ENCODE peak calls at places on chromosomes 6 and 20, in six cellular contexts. A is GM23338; U is breast epithelium; Q is CD8-positive, alpha-beta T cell; R is fibroblast of lung; V is Panc1. K is an unnamed sample. For H3K36me3 and H3K27me3, the result is how much of the 10 kb centered on the place peaks cover.

GRCh38 chr6:961407-961930 is 268.5 kb upstream of the EXOC2 start:
- DNase-seq in A (no peak), U (no peak), Q (no peak), R (no peak), V (no peak), K (no peak)

GRCh38 chr20:52869698-52870288 is 102.4 kb upstream of the TSHZ2 start:
- DNase-seq in A (no peak), U (no peak), Q (no peak), R (no peak), V (no peak), K (no peak)

GRCh38 chr6:75344455-75344854 is 59.9 kb upstream of the TMEM30A start:
- DNase-seq in A (no peak), U (no peak), Q (no peak), R (no peak), V (no peak), K (no peak)

GRCh38 chr6:130105996-130106704 is 87.8 kb downstream of the L3MBTL3 start:
- DNase-seq in A (no peak), U (no peak), Q (no peak), R (no peak), V (no peak), K (no peak)

GRCh38 chr20:40279390-40279789 is 409.6 kb downstream of the MAFB start:
- DNase-seq in A (no peak), U (no peak), Q (no peak), R (no peak), V (no peak), K (no peak)

GRCh38 chr6:4637691-4638433 is 138.3 kb upstream of the CDYL start:
- DNase-seq in A (no peak), U (no peak), Q (no peak), R (peak), V (no peak), K (no peak)

GRCh38 chr6:160991411-160992322 is at the start of gene MAP3K4:
- DNase-seq in A (peak), U (peak), Q (peak), R (peak), V (no peak), K (peak)

GRCh38 chr6:27894839-27895762 is 17.1 kb downstream of the OR2B2 start:
- DNase-seq in A (peak), U (no peak), Q (peak), R (peak), V (peak), K (peak)

GRCh38 chr6:132733814-132734213 is 20.0 kb upstream of the VNN1 start:
- DNase-seq in A (no peak), U (no peak), Q (no peak), R (no peak), V (no peak), K (no peak)

GRCh38 chr6:79170915-79171314 is 63.6 kb downstream of the HMGN3 start:
- DNase-seq in A (no peak), U (no peak), Q (no peak), R (peak), V (no peak), K (no peak)

GRCh38 chr20:9270831-9271230 is 201.9 kb downstream of the PLCB4 start:
- DNase-seq in A (no peak), U (no peak), Q (no peak), R (peak), V (no peak), K (no peak)

GRCh38 chr6:127343753-127344659 is 597 bp upstream of the ECHDC1 start:
- DNase-seq in A (peak), U (no peak), Q (no peak), R (peak), V (no peak), K (peak)

GRCh38 chr20:51382111-51382985 is 160.2 kb downstream of the NFATC2 start:
- DNase-seq in A (no peak), U (peak), Q (no peak), R (no peak), V (no peak), K (no peak)

GRCh38 chr20:58012731-58013510 is 215.5 kb downstream of the ANKRD60 start:
- DNase-seq in A (no peak), U (no peak), Q (no peak), R (peak), V (no peak), K (no peak)

GRCh38 chr6:91149914-91150674 is 563.2 kb upstream of the MAP3K7 start:
- DNase-seq in A (no peak), U (no peak), Q (no peak), R (peak), V (no peak), K (no peak)

GRCh38 chr6:136647363-136647763 is 97.1 kb upstream of the MAP7 start:
- DNase-seq in A (no peak), U (no peak), Q (no peak), R (peak), V (no peak), K (no peak)

GRCh38 chr20:17854307-17854903 is 114.2 kb downstream of the SNX5 start:
- DNase-seq in A (peak), U (no peak), Q (no peak), R (peak), V (no peak), K (peak)

GRCh38 chr6:56241106-56241812 is 6.1 kb downstream of the COL21A1 start:
- DNase-seq in A (no peak), U (no peak), Q (no peak), R (no peak), V (no peak), K (no peak)

GRCh38 chr6:84052204-84052882 is 18.8 kb downstream of the MRAP2 start:
- DNase-seq in A (peak), U (no peak), Q (no peak), R (peak), V (no peak), K (peak)

GRCh38 chr6:44028767-44029166 is 98.5 kb downstream of the MRPL14 start:
- DNase-seq in A (no peak), U (no peak), Q (no peak), R (peak), V (no peak), K (peak)

GRCh38 chr20:61989741-61990140 is 75.9 kb downstream of the TAF4 start:
- DNase-seq in A (no peak), U (no peak), Q (no peak), R (no peak), V (no peak), K (no peak)

GRCh38 chr20:61988665-61989064 is 77.0 kb downstream of the TAF4 start:
- DNase-seq in A (no peak), U (no peak), Q (no peak), R (no peak), V (no peak), K (no peak)

GRCh38 chr20:61993058-61993457 is 72.6 kb downstream of the TAF4 start:
- DNase-seq in A (no peak), U (no peak), Q (no peak), R (no peak), V (no peak), K (no peak)

GRCh38 chr20:61990484-61990883 is 75.2 kb downstream of the TAF4 start:
- DNase-seq in A (no peak), U (no peak), Q (no peak), R (no peak), V (no peak), K (no peak)

DNA sequence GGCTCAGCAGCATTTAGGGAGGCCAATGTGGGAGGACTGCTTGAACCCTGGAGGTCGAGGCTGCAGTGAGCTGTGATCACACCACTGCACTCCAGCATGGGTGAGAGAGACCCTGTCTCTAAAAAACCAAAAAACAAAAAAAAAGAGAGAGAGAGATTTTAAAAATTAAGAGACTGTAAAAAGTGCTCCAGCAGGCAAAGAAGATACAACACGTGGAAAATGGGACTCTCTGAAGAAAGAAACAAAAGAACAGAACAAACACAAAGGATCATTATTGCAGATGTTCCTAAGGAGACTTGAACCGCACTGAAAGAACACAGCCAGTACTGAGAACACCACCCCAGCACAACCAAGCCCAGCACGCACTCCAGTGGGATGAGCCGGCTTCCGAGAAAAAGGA is 74.2 kb downstream of the TAF4 start:
- DNase-seq in A (no peak), U (no peak), Q (no peak), R (no peak), V (no peak), K (no peak)
- H3K36me3 ChIP-seq in A (under half), U (under half), Q (under half), R (under half), V (under half), K (under half)

DNA sequence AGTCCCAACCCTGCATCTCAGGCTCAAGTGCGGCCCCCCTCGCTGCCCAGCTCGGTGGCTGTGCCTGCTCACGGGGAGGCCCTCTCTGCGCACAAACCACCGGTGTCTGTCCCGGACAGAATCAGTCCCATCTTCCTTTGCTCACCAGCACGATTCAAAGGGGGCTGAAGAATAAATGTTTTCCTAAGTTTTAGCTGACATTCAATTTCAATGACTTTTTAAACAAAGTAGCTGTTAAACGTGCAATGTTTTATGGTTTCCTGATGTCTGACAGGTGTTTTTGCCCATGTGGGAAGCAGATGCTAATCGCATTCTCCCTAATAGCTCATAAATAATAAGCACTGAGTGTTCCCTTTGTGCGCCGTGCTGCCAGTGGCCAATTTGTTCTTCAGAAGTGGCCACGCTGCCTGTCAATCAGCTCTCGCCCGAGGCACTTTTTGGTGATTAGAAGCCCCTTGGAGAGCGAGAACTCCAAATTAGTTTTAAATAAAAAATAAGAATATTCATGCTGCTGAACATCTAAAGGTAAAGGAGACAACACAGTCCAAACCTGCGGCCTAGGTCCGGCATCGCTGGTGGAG is 26.3 kb downstream of the BHLHE23 start:
- DNase-seq in A (no peak), U (no peak), Q (no peak), R (no peak), V (no peak), K (no peak)
- H3K27me3 ChIP-seq in A (under half), U (half or more), Q (under half), R (under half), V (under half), K (under half)

GRCh38 chr20:46835418-46835817 is 59.2 kb upstream of the EYA2 start:
- DNase-seq in A (no peak), U (no peak), Q (no peak), R (peak), V (no peak), K (no peak)

GRCh38 chr20:46831633-46832011 is 63.0 kb upstream of the EYA2 start:
- DNase-seq in A (no peak), U (no peak), Q (no peak), R (no peak), V (no peak), K (no peak)

GRCh38 chr20:46833360-46833759 is 61.3 kb upstream of the EYA2 start:
- DNase-seq in A (no peak), U (no peak), Q (no peak), R (no peak), V (no peak), K (no peak)

GRCh38 chr20:46830886-46831632 is 63.6 kb upstream of the EYA2 start:
- DNase-seq in A (no peak), U (no peak), Q (no peak), R (no peak), V (no peak), K (no peak)

DNA sequence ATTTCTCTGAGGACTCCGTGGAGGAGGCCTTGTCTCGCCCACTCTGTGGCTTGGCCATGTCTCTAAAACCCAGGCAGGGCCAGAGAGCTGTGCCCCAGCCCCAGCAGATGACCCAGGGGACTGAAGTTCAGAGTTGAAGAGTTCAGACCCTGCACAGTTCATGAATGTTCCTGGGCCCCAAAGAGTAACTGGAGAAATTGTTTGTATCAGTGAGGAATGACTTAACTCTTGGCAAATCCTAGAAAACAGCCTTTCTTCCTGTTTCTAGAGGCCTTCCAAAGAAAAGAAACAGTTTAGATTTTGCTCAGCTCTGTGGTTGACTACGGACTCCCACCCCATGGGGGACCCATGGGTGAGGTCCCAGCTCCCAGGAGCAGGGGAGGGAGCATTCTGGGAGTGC is 62.1 kb upstream of the EYA2 start:
- DNase-seq in A (no peak), U (no peak), Q (no peak), R (no peak), V (no peak), K (no peak)
- H3K4me3 ChIP-seq in A (no peak), U (no peak), Q (no peak), R (no peak), V (no peak), K (no peak)

GRCh38 chr6:158452191-158452590 is 107.7 kb upstream of the TMEM181 start:
- DNase-seq in A (no peak), U (no peak), Q (no peak), R (no peak), V (no peak), K (no peak)
- H3K36me3 ChIP-seq in A (under half), U (under half), Q (under half), R (under half), V (under half), K (under half)

GRCh38 chr20:19599200-19599599 is 158.9 kb upstream of the RIN2 start:
- DNase-seq in A (no peak), U (no peak), Q (no peak), R (no peak), V (no peak), K (no peak)
- H3K27me3 ChIP-seq in A (under half), U (under half), Q (under half), R (under half), V (under half), K (under half)

GRCh38 chr6:164087870-164088269 is 673.4 kb downstream of the QKI start:
- DNase-seq in A (no peak), U (no peak), Q (no peak), R (no peak), V (no peak), K (no peak)

GRCh38 chr6:164085086-164085485 is 670.6 kb downstream of the QKI start:
- DNase-seq in A (no peak), U (no peak), Q (no peak), R (no peak), V (no peak), K (no peak)

GRCh38 chr6:164086326-164086887 is 671.9 kb downstream of the QKI start:
- DNase-seq in A (no peak), U (no peak), Q (no peak), R (no peak), V (no peak), K (no peak)

DNA sequence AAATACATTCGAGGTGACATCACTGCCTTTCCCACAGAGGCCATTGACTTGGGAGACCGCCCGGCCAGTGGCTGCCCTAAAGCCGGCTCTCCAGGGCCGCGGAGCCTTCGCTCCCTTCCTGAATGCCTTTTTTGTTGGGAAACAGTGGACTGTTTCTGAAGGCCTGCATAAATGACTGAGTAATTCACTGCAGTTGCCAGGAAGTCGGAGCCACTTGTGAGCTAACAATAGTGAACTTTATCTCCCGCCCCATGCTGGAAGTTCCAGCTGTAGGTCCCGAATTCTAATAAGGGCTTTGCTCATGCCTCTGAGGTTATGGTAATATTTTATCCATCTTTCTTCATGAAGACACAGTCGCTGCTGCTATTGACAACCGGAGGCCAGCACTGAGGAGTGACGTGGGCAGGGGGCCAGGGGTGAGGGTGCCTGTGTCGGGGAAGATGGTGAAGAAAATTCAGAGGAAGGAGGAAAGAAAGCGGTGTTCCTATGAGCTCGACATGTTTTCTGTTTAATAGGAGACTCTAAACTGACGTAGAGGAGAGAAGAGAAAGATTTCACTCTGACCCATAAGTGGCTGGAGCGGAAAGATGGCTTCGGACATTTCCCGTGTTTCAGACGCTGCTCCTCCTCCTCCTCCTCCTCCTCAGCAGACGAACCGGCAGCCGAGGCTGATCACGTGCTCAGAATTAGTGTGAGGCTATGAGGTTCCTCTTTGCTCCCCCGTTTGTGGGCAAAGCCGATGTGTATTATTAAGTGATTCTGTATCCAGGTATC is 671.2 kb downstream of the QKI start:
- DNase-seq in A (peak), U (no peak), Q (no peak), R (peak), V (no peak), K (peak)
- H3K4me3 ChIP-seq in A (no peak), U (peak), Q (no peak), R (no peak), V (no peak), K (no peak)

K was measured in H7.